ENCODE peak calls at places on chromosome 1, in six cellular contexts. One of them, this sample, is unnamed.
A peak's percentile ranks its signal among the peaks of the same experiment; 100 is the strongest.

GRCh38 chr1:168653567-168653966 is 75.4 kb downstream of the DPT start:
- DNase-seq in keratinocyte: no peak
- DNase-seq in fibroblast of lung: peak; percentile 89
- DNase-seq in astrocyte: peak; percentile 85
- DNase-seq in mesendoderm: no peak
- DNase-seq in PC-3: peak; percentile 32
- DNase-seq in this sample: peak; percentile 19

GRCh38 chr1:234617986-234618725 is 8.2 kb upstream of the IRF2BP2 start:
- DNase-seq in keratinocyte: no peak
- DNase-seq in fibroblast of lung: peak; percentile 93
- DNase-seq in astrocyte: peak; percentile 91
- DNase-seq in mesendoderm: peak; percentile 62
- DNase-seq in PC-3: no peak
- DNase-seq in this sample: peak; percentile 88

GRCh38 chr1:209651148-209651547 is 1.1 kb downstream of the LAMB3 start:
- DNase-seq in keratinocyte: peak; percentile 66
- DNase-seq in fibroblast of lung: peak; percentile 75
- DNase-seq in astrocyte: peak; percentile 62
- DNase-seq in mesendoderm: peak; percentile 62
- DNase-seq in PC-3: peak; percentile 95
- DNase-seq in this sample: peak; percentile 88

GRCh38 chr1:98733782-98734112 is 72.2 kb downstream of the SNX7 start:
- DNase-seq in keratinocyte: no peak
- DNase-seq in fibroblast of lung: peak; percentile 8
- DNase-seq in astrocyte: peak; percentile 5
- DNase-seq in mesendoderm: no peak
- DNase-seq in PC-3: no peak
- DNase-seq in this sample: peak; percentile 43

GRCh38 chr1:6448749-6449631 is 17.0 kb downstream of the TNFRSF25 start:
- DNase-seq in keratinocyte: no peak
- DNase-seq in fibroblast of lung: peak; percentile 14
- DNase-seq in astrocyte: no peak
- DNase-seq in mesendoderm: peak; percentile 73
- DNase-seq in PC-3: peak; percentile 33
- DNase-seq in this sample: peak; percentile 61

GRCh38 chr1:197743578-197743977 is 31.7 kb downstream of the DENND1B start:
- DNase-seq in keratinocyte: no peak
- DNase-seq in fibroblast of lung: no peak
- DNase-seq in astrocyte: no peak
- DNase-seq in mesendoderm: no peak
- DNase-seq in PC-3: no peak
- DNase-seq in this sample: no peak

GRCh38 chr1:167670563-167670962 is 40.5 kb downstream of the RCSD1 start:
- DNase-seq in keratinocyte: no peak
- DNase-seq in fibroblast of lung: no peak
- DNase-seq in astrocyte: no peak
- DNase-seq in mesendoderm: no peak
- DNase-seq in PC-3: no peak
- DNase-seq in this sample: no peak

GRCh38 chr1:47808612-47809011 is 188.6 kb downstream of the TRABD2B start:
- DNase-seq in keratinocyte: no peak
- DNase-seq in fibroblast of lung: no peak
- DNase-seq in astrocyte: no peak
- DNase-seq in mesendoderm: no peak
- DNase-seq in PC-3: no peak
- DNase-seq in this sample: no peak

GRCh38 chr1:234154320-234155251 is 218.7 kb upstream of the COA6 start:
- DNase-seq in keratinocyte: peak; percentile 48
- DNase-seq in fibroblast of lung: peak; percentile 77
- DNase-seq in astrocyte: peak; percentile 64
- DNase-seq in mesendoderm: peak; percentile 95
- DNase-seq in PC-3: peak; percentile 92
- DNase-seq in this sample: peak; percentile 85

GRCh38 chr1:169588785-169589485 is 2.7 kb upstream of the F5 start:
- DNase-seq in keratinocyte: no peak
- DNase-seq in fibroblast of lung: no peak
- DNase-seq in astrocyte: no peak
- DNase-seq in mesendoderm: no peak
- DNase-seq in PC-3: peak; percentile 80
- DNase-seq in this sample: no peak

GRCh38 chr1:201468844-201469644 is at the start of gene PHLDA3:
- DNase-seq in keratinocyte: no peak
- DNase-seq in fibroblast of lung: peak; percentile 96
- DNase-seq in astrocyte: peak; percentile 89
- DNase-seq in mesendoderm: peak; percentile 79
- DNase-seq in PC-3: peak; percentile 97
- DNase-seq in this sample: peak; percentile 98

GRCh38 chr1:231663211-231663792 is 36.7 kb downstream of the DISC1 start:
- DNase-seq in keratinocyte: no peak
- DNase-seq in fibroblast of lung: no peak
- DNase-seq in astrocyte: no peak
- DNase-seq in mesendoderm: no peak
- DNase-seq in PC-3: no peak
- DNase-seq in this sample: peak; percentile 6

GRCh38 chr1:214261206-214262123 is 19.5 kb upstream of the SMYD2 start:
- DNase-seq in keratinocyte: peak; percentile 21
- DNase-seq in fibroblast of lung: peak; percentile 57
- DNase-seq in astrocyte: peak; percentile 47
- DNase-seq in mesendoderm: peak; percentile 80
- DNase-seq in PC-3: peak; percentile 89
- DNase-seq in this sample: peak; percentile 94

GRCh38 chr1:26822737-26823395 is 3.6 kb upstream of the ZDHHC18 start:
- DNase-seq in keratinocyte: no peak
- DNase-seq in fibroblast of lung: no peak
- DNase-seq in astrocyte: no peak
- DNase-seq in mesendoderm: peak; percentile 47
- DNase-seq in PC-3: peak; percentile 16
- DNase-seq in this sample: no peak

GRCh38 chr1:221887091-221887746 is 145.3 kb upstream of the DUSP10 start:
- DNase-seq in keratinocyte: peak; percentile 80
- DNase-seq in fibroblast of lung: peak; percentile 90
- DNase-seq in astrocyte: peak; percentile 86
- DNase-seq in mesendoderm: peak; percentile 92
- DNase-seq in PC-3: peak; percentile 100
- DNase-seq in this sample: peak; percentile 93

GRCh38 chr1:203126866-203127671 is 457 bp upstream of the ADORA1 start:
- DNase-seq in keratinocyte: no peak
- DNase-seq in fibroblast of lung: peak; percentile 48
- DNase-seq in astrocyte: peak; percentile 33
- DNase-seq in mesendoderm: no peak
- DNase-seq in PC-3: no peak
- DNase-seq in this sample: peak; percentile 35

GRCh38 chr1:203127672-203128611 is at the start of gene ADORA1:
- DNase-seq in keratinocyte: no peak
- DNase-seq in fibroblast of lung: peak; percentile 70
- DNase-seq in astrocyte: peak; percentile 54
- DNase-seq in mesendoderm: peak; percentile 87
- DNase-seq in PC-3: peak; percentile 38
- DNase-seq in this sample: peak; percentile 77

GRCh38 chr1:203124546-203125317 is 2.8 kb upstream of the ADORA1 start:
- DNase-seq in keratinocyte: no peak
- DNase-seq in fibroblast of lung: peak; percentile 21
- DNase-seq in astrocyte: peak; percentile 4
- DNase-seq in mesendoderm: no peak
- DNase-seq in PC-3: peak; percentile 68
- DNase-seq in this sample: no peak

GRCh38 chr1:203124011-203124410 is 3.5 kb upstream of the ADORA1 start:
- DNase-seq in keratinocyte: no peak
- DNase-seq in fibroblast of lung: no peak
- DNase-seq in astrocyte: no peak
- DNase-seq in mesendoderm: no peak
- DNase-seq in PC-3: no peak
- DNase-seq in this sample: no peak

DNA sequence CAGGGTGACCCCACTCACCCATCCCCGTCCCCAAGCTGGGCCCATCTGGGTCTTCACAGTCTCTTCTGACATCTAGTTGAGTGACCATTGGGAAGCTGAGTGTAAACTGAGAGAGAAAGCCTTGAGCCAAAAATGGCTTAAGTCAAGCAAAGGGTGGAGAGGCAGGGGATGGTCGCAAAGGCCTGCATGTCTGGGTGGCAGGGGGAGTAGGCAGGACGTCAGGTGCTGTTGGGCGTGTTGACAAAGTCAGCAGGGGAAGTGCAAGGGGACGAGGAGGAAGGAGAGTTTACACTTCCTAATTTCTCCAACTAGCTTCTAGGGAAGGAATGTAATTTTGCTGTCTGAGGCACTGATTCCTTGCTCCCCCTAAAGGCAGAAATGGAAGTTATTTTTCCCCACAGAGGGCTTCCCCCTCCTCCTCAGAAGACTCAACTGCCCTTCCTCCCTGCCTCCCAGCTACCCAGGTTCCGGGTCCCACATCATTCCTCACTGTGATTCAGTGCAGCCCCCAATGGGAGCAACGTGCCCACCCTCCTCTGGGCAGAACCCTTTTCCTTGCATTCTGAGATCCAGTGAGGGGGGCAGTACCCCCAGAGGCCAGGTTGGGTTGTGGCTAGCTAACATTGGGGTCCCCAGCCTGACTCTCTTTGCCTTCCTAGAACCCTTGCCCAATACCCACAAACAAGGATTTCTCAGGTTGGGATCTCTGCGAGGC is 1.2 kb upstream of the ADORA1 start:
- DNase-seq in keratinocyte: no peak
- DNase-seq in fibroblast of lung: peak; percentile 40
- DNase-seq in astrocyte: peak; percentile 6
- DNase-seq in mesendoderm: peak; percentile 86
- DNase-seq in PC-3: peak; percentile 40
- DNase-seq in this sample: peak; percentile 63
- H3K4me3 ChIP-seq in keratinocyte: no peak overlapping the region
- H3K4me3 ChIP-seq in fibroblast of lung: no peak overlapping the region
- H3K4me3 ChIP-seq in astrocyte: no peak overlapping the region
- H3K4me3 ChIP-seq in mesendoderm: no peak overlapping the region
- H3K4me3 ChIP-seq in PC-3: no peak overlapping the region
- H3K4me3 ChIP-seq in this sample: no peak overlapping the region

GRCh38 chr1:119341372-119341947 is 27.1 kb upstream of the HAO2 start:
- DNase-seq in keratinocyte: no peak
- DNase-seq in fibroblast of lung: no peak
- DNase-seq in astrocyte: no peak
- DNase-seq in mesendoderm: no peak
- DNase-seq in PC-3: no peak
- DNase-seq in this sample: no peak
- H3K9ac ChIP-seq in keratinocyte: no peak overlapping the region
- H3K9ac ChIP-seq in fibroblast of lung: no peak overlapping the region
- H3K9ac ChIP-seq in astrocyte: no peak overlapping the region
- H3K9ac ChIP-seq in mesendoderm: no peak overlapping the region
- H3K9ac ChIP-seq in PC-3: no peak overlapping the region
- H3K9ac ChIP-seq in this sample: no peak overlapping the region

GRCh38 chr1:172909606-172910326 is 141.0 kb downstream of the TNFSF18 start:
- DNase-seq in keratinocyte: no peak
- DNase-seq in fibroblast of lung: peak; percentile 99
- DNase-seq in astrocyte: peak; percentile 99
- DNase-seq in mesendoderm: peak; percentile 20
- DNase-seq in PC-3: peak; percentile 98
- DNase-seq in this sample: peak; percentile 57

GRCh38 chr1:172903581-172904220 is 147.0 kb downstream of the TNFSF18 start:
- DNase-seq in keratinocyte: no peak
- DNase-seq in fibroblast of lung: peak; percentile 88
- DNase-seq in astrocyte: peak; percentile 83
- DNase-seq in mesendoderm: no peak
- DNase-seq in PC-3: peak; percentile 91
- DNase-seq in this sample: peak; percentile 80

GRCh38 chr1:172905452-172905851 is 145.3 kb downstream of the TNFSF18 start:
- DNase-seq in keratinocyte: no peak
- DNase-seq in fibroblast of lung: peak; percentile 91
- DNase-seq in astrocyte: peak; percentile 89
- DNase-seq in mesendoderm: no peak
- DNase-seq in PC-3: no peak
- DNase-seq in this sample: no peak

GRCh38 chr1:172906778-172907592 is 143.8 kb downstream of the TNFSF18 start:
- DNase-seq in keratinocyte: no peak
- DNase-seq in fibroblast of lung: peak; percentile 96
- DNase-seq in astrocyte: peak; percentile 94
- DNase-seq in mesendoderm: peak; percentile 68
- DNase-seq in PC-3: peak; percentile 99
- DNase-seq in this sample: peak; percentile 66

DNA sequence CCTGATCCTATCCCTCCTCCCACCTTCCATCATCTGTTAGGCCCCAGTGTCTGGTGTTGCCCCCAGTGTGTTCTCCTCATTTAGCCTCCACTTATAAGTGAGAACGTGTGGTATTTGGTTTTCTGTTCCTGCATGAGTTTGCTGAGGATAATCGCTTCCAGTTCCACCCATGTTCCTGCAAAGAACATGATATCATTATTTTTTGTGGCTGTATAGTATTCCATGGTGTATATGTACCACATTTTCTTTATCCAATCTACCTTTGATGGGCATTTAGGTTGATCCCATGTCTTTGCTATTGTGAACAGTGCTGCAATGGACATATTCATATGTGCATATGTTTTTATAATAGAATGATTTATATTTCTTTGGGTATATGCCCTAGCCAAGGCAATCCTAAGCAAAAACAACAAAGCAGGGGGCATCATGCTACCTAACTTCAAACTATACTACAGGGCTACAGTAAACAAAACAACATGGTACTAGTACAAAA is 142.9 kb downstream of the TNFSF18 start:
- DNase-seq in keratinocyte: no peak
- DNase-seq in fibroblast of lung: no peak
- DNase-seq in astrocyte: no peak
- DNase-seq in mesendoderm: no peak
- DNase-seq in PC-3: no peak
- DNase-seq in this sample: no peak
- H3K4me3 ChIP-seq in keratinocyte: no peak overlapping the region
- H3K4me3 ChIP-seq in fibroblast of lung: no peak overlapping the region
- H3K4me3 ChIP-seq in astrocyte: no peak overlapping the region
- H3K4me3 ChIP-seq in mesendoderm: no peak overlapping the region
- H3K4me3 ChIP-seq in PC-3: no peak overlapping the region
- H3K4me3 ChIP-seq in this sample: no peak overlapping the region

GRCh38 chr1:100036718-100037664 is 67.2 kb downstream of the SLC35A3 start:
- DNase-seq in keratinocyte: no peak
- DNase-seq in fibroblast of lung: peak; percentile 70
- DNase-seq in astrocyte: peak; percentile 63
- DNase-seq in mesendoderm: peak; percentile 61
- DNase-seq in PC-3: peak; percentile 70
- DNase-seq in this sample: peak; percentile 29

GRCh38 chr1:100037665-100038400 is 68.0 kb downstream of the SLC35A3 start:
- DNase-seq in keratinocyte: no peak
- DNase-seq in fibroblast of lung: peak; percentile 84
- DNase-seq in astrocyte: peak; percentile 70
- DNase-seq in mesendoderm: peak; percentile 89
- DNase-seq in PC-3: peak; percentile 85
- DNase-seq in this sample: peak; percentile 97

GRCh38 chr1:100038401-100039306 is 68.9 kb downstream of the SLC35A3 start:
- DNase-seq in keratinocyte: no peak
- DNase-seq in fibroblast of lung: peak; percentile 74
- DNase-seq in astrocyte: peak; percentile 62
- DNase-seq in mesendoderm: peak; percentile 71
- DNase-seq in PC-3: peak; percentile 51
- DNase-seq in this sample: peak; percentile 79

GRCh38 chr1:100035214-100035613 is 65.4 kb downstream of the SLC35A3 start:
- DNase-seq in keratinocyte: no peak
- DNase-seq in fibroblast of lung: no peak
- DNase-seq in astrocyte: no peak
- DNase-seq in mesendoderm: no peak
- DNase-seq in PC-3: no peak
- DNase-seq in this sample: no peak

DNA sequence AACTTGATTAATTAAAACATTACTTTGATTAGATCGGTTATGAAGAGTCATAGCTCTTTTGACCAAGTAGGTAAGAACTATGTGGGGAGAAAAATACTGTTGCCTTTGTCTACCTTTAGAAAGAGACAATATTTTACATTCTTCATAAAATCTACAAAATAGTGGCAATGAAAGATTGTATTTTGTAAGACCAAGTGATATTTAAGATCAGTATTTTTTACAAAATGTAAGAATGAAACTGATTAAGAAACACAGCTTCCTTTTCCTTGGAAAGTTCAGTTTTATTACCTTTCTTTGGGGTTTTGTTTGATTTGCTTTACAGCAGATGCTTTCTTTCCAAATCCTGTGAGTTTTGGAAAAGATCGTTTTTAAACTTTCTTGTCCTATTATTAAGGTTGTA is 69.8 kb downstream of the SLC35A3 start:
- DNase-seq in keratinocyte: no peak
- DNase-seq in fibroblast of lung: no peak
- DNase-seq in astrocyte: no peak
- DNase-seq in mesendoderm: no peak
- DNase-seq in PC-3: peak; percentile 6
- DNase-seq in this sample: peak; percentile 21
- H3K9ac ChIP-seq in keratinocyte: peak overlapping the region; percentile 99
- H3K9ac ChIP-seq in fibroblast of lung: no peak overlapping the region
- H3K9ac ChIP-seq in astrocyte: peak overlapping the region; percentile 98
- H3K9ac ChIP-seq in mesendoderm: peak overlapping the region; percentile 45
- H3K9ac ChIP-seq in PC-3: peak overlapping the region; percentile 98
- H3K9ac ChIP-seq in this sample: peak overlapping the region; percentile 99